ENCODE peak calls at places on chromosomes 11 and 22, in seven cellular contexts. L is A549, E is Caco-2, Z is fibroblast of the aortic adventitia, V is tibial nerve, B is OCI-LY7, S is right lobe of liver. J is an unnamed sample.

GRCh38 chr11:47523491-47524199 is 29.3 kb downstream of the CELF1 start:
- DNase-seq in L (peak; percentile 43), E (peak; percentile 19), Z (peak; percentile 78), V (peak; percentile 24), B (no peak), S (no peak), J (peak; percentile 74)

GRCh38 chr11:11841605-11842425 is at the start of gene USP47:
- DNase-seq in L (peak; percentile 90), E (peak; percentile 96), Z (peak; percentile 78), V (peak; percentile 90), B (peak; percentile 90), S (peak; percentile 92), J (peak; percentile 97)

GRCh38 chr11:82730286-82730685 is 3.4 kb downstream of the FAM181B start:
- DNase-seq in L (no peak), E (no peak), Z (no peak), V (no peak), B (no peak), S (no peak), J (no peak)

GRCh38 chr11:21556936-21557335 is 635.9 kb upstream of the ANO5 start:
- DNase-seq in L (no peak), E (no peak), Z (no peak), V (no peak), B (no peak), S (no peak), J (no peak)

GRCh38 chr22:35337932-35338331 is 38.2 kb downstream of the TOM1 start:
- DNase-seq in L (no peak), E (no peak), Z (no peak), V (no peak), B (no peak), S (no peak), J (peak; percentile 53)

GRCh38 chr11:21622995-21623394 is 569.9 kb upstream of the ANO5 start:
- DNase-seq in L (no peak), E (no peak), Z (no peak), V (no peak), B (no peak), S (no peak), J (no peak)

GRCh38 chr11:131827440-131827839 is 457.0 kb downstream of the NTM start:
- DNase-seq in L (no peak), E (no peak), Z (no peak), V (no peak), B (no peak), S (no peak), J (no peak)

GRCh38 chr11:114615448-114616361 is 20.1 kb upstream of the NXPE4 start:
- DNase-seq in L (no peak), E (no peak), Z (no peak), V (no peak), B (no peak), S (no peak), J (no peak)

GRCh38 chr11:83456075-83456474 is 169.9 kb upstream of the CCDC90B start:
- DNase-seq in L (no peak), E (no peak), Z (no peak), V (no peak), B (no peak), S (no peak), J (peak; percentile 45)

GRCh38 chr11:86551693-86552092 is 120.7 kb downstream of the ME3 start:
- DNase-seq in L (no peak), E (no peak), Z (no peak), V (no peak), B (no peak), S (no peak), J (no peak)

GRCh38 chr11:114307524-114308203 is 11.5 kb downstream of the NNMT start:
- DNase-seq in L (no peak), E (no peak), Z (peak; percentile 97), V (peak; percentile 52), B (no peak), S (peak; percentile 91), J (no peak)

GRCh38 chr22:25716637-25717036 is 25.4 kb upstream of the MYO18B start:
- DNase-seq in L (no peak), E (no peak), Z (no peak), V (no peak), B (no peak), S (no peak), J (no peak)

GRCh38 chr11:109320595-109320994 is 101.4 kb upstream of the C11orf87 start:
- DNase-seq in L (peak; percentile 2), E (peak; percentile 8), Z (peak; percentile 86), V (no peak), B (no peak), S (no peak), J (peak; percentile 43)

GRCh38 chr11:95143106-95143681 is 53.5 kb downstream of the ENDOD1 start:
- DNase-seq in L (no peak), E (no peak), Z (peak; percentile 74), V (no peak), B (no peak), S (no peak), J (no peak)

GRCh38 chr11:8282621-8283509 is 19.2 kb upstream of the LMO1 start:
- DNase-seq in L (no peak), E (no peak), Z (no peak), V (no peak), B (no peak), S (peak; percentile 28), J (peak; percentile 75)

GRCh38 chr11:8285796-8286195 is 22.1 kb upstream of the LMO1 start:
- DNase-seq in L (no peak), E (no peak), Z (no peak), V (no peak), B (no peak), S (peak; percentile 12), J (no peak)

GRCh38 chr11:8281266-8281665 is 17.6 kb upstream of the LMO1 start:
- DNase-seq in L (no peak), E (no peak), Z (no peak), V (no peak), B (no peak), S (no peak), J (no peak)

GRCh38 chr11:8285228-8285627 is 21.6 kb upstream of the LMO1 start:
- DNase-seq in L (no peak), E (no peak), Z (no peak), V (no peak), B (no peak), S (peak; percentile 19), J (no peak)

GRCh38 chr11:8283510-8284272 is 20.0 kb upstream of the LMO1 start:
- DNase-seq in L (no peak), E (no peak), Z (no peak), V (no peak), B (no peak), S (peak; percentile 40), J (peak; percentile 63)
- H3K4me3 ChIP-seq in L (no peak overlapping the region), E (no peak overlapping the region), Z (no peak overlapping the region), V (no peak overlapping the region), B (no peak overlapping the region), S (no peak overlapping the region), J (peak overlapping the region; percentile 27)

DNA sequence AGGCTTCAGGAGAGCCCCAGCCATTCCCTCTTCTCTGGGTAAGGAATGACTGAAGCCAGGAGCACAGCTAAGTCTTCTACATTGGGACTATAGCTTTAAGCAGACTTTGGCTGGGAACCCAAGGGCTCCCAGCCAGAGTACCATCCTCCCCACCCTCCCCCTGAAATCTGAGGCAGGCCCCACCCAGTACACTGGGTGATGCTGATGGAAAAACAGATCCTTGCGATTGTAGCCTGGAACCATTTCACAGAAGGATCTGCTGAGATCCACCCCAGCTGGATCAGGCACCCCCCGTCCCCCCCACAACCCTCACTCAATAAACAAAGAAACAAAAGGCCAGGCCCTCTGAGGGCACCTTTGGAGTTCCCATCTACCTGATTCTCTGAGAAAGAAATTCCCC is 39.8 kb downstream of the IL18BP start:
- DNase-seq in L (no peak), E (no peak), Z (peak; percentile 81), V (peak; percentile 60), B (no peak), S (no peak), J (no peak)
- H3K4me3 ChIP-seq in L (no peak overlapping the region), E (no peak overlapping the region), Z (peak overlapping the region; percentile 91), V (peak overlapping the region; percentile 43), B (peak overlapping the region; percentile 66), S (peak overlapping the region; percentile 60), J (no peak overlapping the region)

GRCh38 chr11:72085836-72086475 is 5.3 kb downstream of the LRRC51 start:
- DNase-seq in L (no peak), E (no peak), Z (no peak), V (no peak), B (no peak), S (no peak), J (peak; percentile 70)
- H3K4me3 ChIP-seq in L (no peak overlapping the region), E (no peak overlapping the region), Z (no peak overlapping the region), V (no peak overlapping the region), B (no peak overlapping the region), S (no peak overlapping the region), J (no peak overlapping the region)

GRCh38 chr11:74672956-74673895 is 58.0 kb downstream of the CHRDL2 start:
- DNase-seq in L (peak; percentile 98), E (no peak), Z (peak; percentile 98), V (no peak), B (no peak), S (peak; percentile 59), J (no peak)

GRCh38 chr11:74672332-74672955 is 58.8 kb downstream of the CHRDL2 start:
- DNase-seq in L (peak; percentile 21), E (no peak), Z (no peak), V (no peak), B (no peak), S (no peak), J (no peak)

GRCh38 chr11:74675761-74676160 is 55.5 kb downstream of the CHRDL2 start:
- DNase-seq in L (no peak), E (no peak), Z (no peak), V (no peak), B (no peak), S (no peak), J (no peak)

GRCh38 chr11:74671520-74672196 is 59.6 kb downstream of the CHRDL2 start:
- DNase-seq in L (peak; percentile 51), E (no peak), Z (peak; percentile 53), V (no peak), B (no peak), S (no peak), J (no peak)

GRCh38 chr11:74673956-74674355 is 57.3 kb downstream of the CHRDL2 start:
- DNase-seq in L (peak; percentile 64), E (no peak), Z (no peak), V (no peak), B (no peak), S (no peak), J (no peak)
- H3K4me3 ChIP-seq in L (peak overlapping the region; percentile 4), E (no peak overlapping the region), Z (no peak overlapping the region), V (no peak overlapping the region), B (no peak overlapping the region), S (no peak overlapping the region), J (no peak overlapping the region)

J was measured in mesendoderm.